ENCODE peak calls at places on chromosomes 6 and 20, in five cellular contexts. J, F, R, H and Z are unnamed samples.

GRCh38 chr6:55917756-55918415 is 42.5 kb upstream of the BMP5 start:
- DNase-seq in J (no peak), F (no peak), R (no peak), H (no peak), Z (peak)

GRCh38 chr6:41200296-41200900 is 551 bp downstream of the TREML2 start:
- DNase-seq in J (peak), F (no peak), R (no peak), H (no peak), Z (peak)

GRCh38 chr6:113031591-113031990 is 684.5 kb downstream of the RFPL4B start:
- DNase-seq in J (no peak), F (no peak), R (no peak), H (peak), Z (no peak)

GRCh38 chr6:43579171-43579570 is 3.2 kb downstream of the POLH start:
- DNase-seq in J (no peak), F (no peak), R (no peak), H (no peak), Z (peak)

GRCh38 chr20:31770243-31770642 is 31.2 kb downstream of the TPX2 start:
- DNase-seq in J (no peak), F (no peak), R (no peak), H (no peak), Z (no peak)

GRCh38 chr20:39874049-39874893 is 814.8 kb downstream of the MAFB start:
- DNase-seq in J (no peak), F (peak), R (peak), H (peak), Z (peak)

GRCh38 chr6:41072836-41073202 is at the start of gene NFYA:
- DNase-seq in J (peak), F (no peak), R (no peak), H (no peak), Z (peak)

GRCh38 chr6:26240981-26241770 is 123.8 kb upstream of the BTN3A2 start:
- DNase-seq in J (no peak), F (no peak), R (no peak), H (no peak), Z (peak)

GRCh38 chr6:127494240-127494767 is 24.8 kb downstream of the MTCL3 start:
- DNase-seq in J (no peak), F (no peak), R (no peak), H (no peak), Z (no peak)

GRCh38 chr6:41917528-41917927 is 3.4 kb downstream of the MED20 start:
- DNase-seq in J (no peak), F (no peak), R (no peak), H (no peak), Z (peak)

GRCh38 chr6:12160350-12160749 is 129.8 kb upstream of the EDN1 start:
- DNase-seq in J (no peak), F (no peak), R (no peak), H (no peak), Z (peak)

GRCh38 chr20:1075564-1075963 is 42.8 kb upstream of the PSMF1 start:
- DNase-seq in J (no peak), F (no peak), R (no peak), H (no peak), Z (no peak)

GRCh38 chr6:160057080-160057479 is 64.5 kb upstream of the SLC22A1 start:
- DNase-seq in J (no peak), F (peak), R (no peak), H (no peak), Z (no peak)

GRCh38 chr6:93663111-93663510 is 243.8 kb upstream of the EPHA7 start:
- DNase-seq in J (no peak), F (no peak), R (no peak), H (no peak), Z (no peak)

GRCh38 chr6:132304891-132305305 is 96.4 kb downstream of the MOXD1 start:
- DNase-seq in J (no peak), F (peak), R (no peak), H (no peak), Z (peak)

GRCh38 chr6:10426781-10427279 is 12.0 kb upstream of the TFAP2A start:
- DNase-seq in J (no peak), F (no peak), R (no peak), H (no peak), Z (no peak)

GRCh38 chr6:16326971-16327776 is 88.8 kb downstream of the GMPR start:
- DNase-seq in J (no peak), F (no peak), R (no peak), H (no peak), Z (no peak)

GRCh38 chr6:72248621-72249020 is 362.3 kb downstream of the RIMS1 start:
- DNase-seq in J (no peak), F (no peak), R (no peak), H (no peak), Z (peak)

GRCh38 chr6:162728177-162728571 is 400 bp downstream of the PACRG start:
- DNase-seq in J (no peak), F (no peak), R (no peak), H (no peak), Z (peak)

GRCh38 chr6:152776833-152777232 is 26.2 kb downstream of the VIP start:
- DNase-seq in J (no peak), F (no peak), R (no peak), H (no peak), Z (no peak)

GRCh38 chr6:99458319-99458718 is 33.2 kb upstream of the PNISR start:
- DNase-seq in J (no peak), F (no peak), R (peak), H (peak), Z (peak)

GRCh38 chr6:141445928-141446628 is 686.6 kb upstream of the GJE1 start:
- DNase-seq in J (no peak), F (no peak), R (no peak), H (no peak), Z (no peak)

GRCh38 chr6:144555078-144555477 is 269.9 kb downstream of the UTRN start:
- DNase-seq in J (no peak), F (no peak), R (no peak), H (no peak), Z (no peak)

GRCh38 chr6:27892596-27893058 is 19.6 kb downstream of the OR2B2 start:
- DNase-seq in J (no peak), F (no peak), R (no peak), H (no peak), Z (peak)

GRCh38 chr6:27188206-27188884 is 59.2 kb upstream of the PRSS16 start:
- DNase-seq in J (no peak), F (peak), R (peak), H (peak), Z (peak)

GRCh38 chr6:169663468-169663867 is 38.4 kb downstream of the WDR27 start:
- DNase-seq in J (no peak), F (no peak), R (no peak), H (no peak), Z (no peak)

GRCh38 chr6:42038811-42039408 is 11.4 kb upstream of the TAF8 start:
- DNase-seq in J (no peak), F (no peak), R (no peak), H (no peak), Z (peak)

GRCh38 chr20:11266571-11266970 is 592.8 kb upstream of the JAG1 start:
- DNase-seq in J (no peak), F (no peak), R (no peak), H (peak), Z (peak)

GRCh38 chr20:45817652-45818194 is 5.3 kb downstream of the UBE2C start:
- DNase-seq in J (no peak), F (no peak), R (no peak), H (no peak), Z (peak)

GRCh38 chr6:112806163-112806900 is 459.2 kb downstream of the RFPL4B start:
- DNase-seq in J (no peak), F (no peak), R (no peak), H (no peak), Z (peak)

GRCh38 chr6:33779305-33779704 is 9.6 kb downstream of the LEMD2 start:
- DNase-seq in J (no peak), F (no peak), R (no peak), H (no peak), Z (no peak)

GRCh38 chr20:63004607-63005211 is 2.1 kb downstream of the BHLHE23 start:
- DNase-seq in J (no peak), F (no peak), R (no peak), H (no peak), Z (no peak)

GRCh38 chr6:11607381-11607780 is 69.8 kb downstream of the TMEM170B start:
- DNase-seq in J (no peak), F (no peak), R (no peak), H (no peak), Z (no peak)

GRCh38 chr20:64051532-64052325 is 2.3 kb upstream of the SOX18 start:
- DNase-seq in J (no peak), F (no peak), R (no peak), H (no peak), Z (no peak)

GRCh38 chr6:141464490-141464889 is 668.2 kb upstream of the GJE1 start:
- DNase-seq in J (no peak), F (no peak), R (no peak), H (peak), Z (peak)

GRCh38 chr20:11777861-11778570 is 139.7 kb upstream of the BTBD3 start:
- DNase-seq in J (no peak), F (no peak), R (no peak), H (peak), Z (peak)

GRCh38 chr20:47821481-47822100 is 36.3 kb upstream of the SULF2 start:
- DNase-seq in J (no peak), F (no peak), R (no peak), H (no peak), Z (no peak)

GRCh38 chr20:1087311-1087710 is 31.1 kb upstream of the PSMF1 start:
- DNase-seq in J (no peak), F (no peak), R (no peak), H (no peak), Z (no peak)